ENCODE peak calls at places on chromosomes 4 and X, in five cellular contexts. One of them, this sample, is unnamed.

GRCh38 chrX:43745938-43746721 is 90.0 kb downstream of the MAOA start:
- DNase-seq in breast epithelium: no peak
- DNase-seq in GM23338: no peak
- DNase-seq in transverse colon: no peak
- DNase-seq in suprapubic skin: no peak
- DNase-seq in this sample: no peak

GRCh38 chr4:136558940-136559494 is 973.3 kb downstream of the PCDH18 start:
- DNase-seq in transverse colon: no peak
- DNase-seq in GM23338: no peak
- DNase-seq in breast epithelium: no peak
- DNase-seq in suprapubic skin: no peak
- DNase-seq in this sample: no peak

GRCh38 chr4:113760094-113760851 is 1.3 kb downstream of the CAMK2D start:
- DNase-seq in GM23338: peak; percentile 38
- DNase-seq in transverse colon: peak; percentile 45
- DNase-seq in suprapubic skin: peak; percentile 71
- DNase-seq in breast epithelium: no peak
- DNase-seq in this sample: no peak

GRCh38 chr4:145797278-145797677 is 117.3 kb downstream of the C4orf51 start:
- DNase-seq in GM23338: no peak
- DNase-seq in breast epithelium: no peak
- DNase-seq in suprapubic skin: no peak
- DNase-seq in transverse colon: no peak
- DNase-seq in this sample: no peak

GRCh38 chr4:16779028-16779675 is 119.3 kb downstream of the LDB2 start:
- DNase-seq in breast epithelium: no peak
- DNase-seq in suprapubic skin: no peak
- DNase-seq in transverse colon: no peak
- DNase-seq in GM23338: no peak
- DNase-seq in this sample: no peak

GRCh38 chrX:101252634-101253033 is 33.0 kb downstream of the DRP2 start:
- DNase-seq in GM23338: no peak
- DNase-seq in transverse colon: no peak
- DNase-seq in suprapubic skin: no peak
- DNase-seq in breast epithelium: no peak
- DNase-seq in this sample: no peak

GRCh38 chr4:81198151-81198550 is 16.9 kb downstream of the PRKG2 start:
- DNase-seq in transverse colon: no peak
- DNase-seq in breast epithelium: no peak
- DNase-seq in suprapubic skin: no peak
- DNase-seq in GM23338: no peak
- DNase-seq in this sample: no peak

GRCh38 chr4:124304936-124305335 is 407.6 kb downstream of the ANKRD50 start:
- DNase-seq in suprapubic skin: no peak
- DNase-seq in breast epithelium: no peak
- DNase-seq in transverse colon: no peak
- DNase-seq in GM23338: no peak
- DNase-seq in this sample: no peak

GRCh38 chrX:10032147-10032546 is 65.0 kb downstream of the CLDN34 start:
- DNase-seq in GM23338: no peak
- DNase-seq in breast epithelium: no peak
- DNase-seq in suprapubic skin: no peak
- DNase-seq in transverse colon: no peak
- DNase-seq in this sample: no peak

GRCh38 chr4:155592568-155593343 is 73.9 kb upstream of the GUCY1A1 start:
- DNase-seq in transverse colon: no peak
- DNase-seq in GM23338: no peak
- DNase-seq in breast epithelium: no peak
- DNase-seq in suprapubic skin: no peak
- DNase-seq in this sample: no peak

GRCh38 chr4:8688041-8688907 is 95.7 kb downstream of the CPZ start:
- DNase-seq in breast epithelium: peak; percentile 33
- DNase-seq in suprapubic skin: peak; percentile 30
- DNase-seq in GM23338: peak; percentile 86
- DNase-seq in transverse colon: peak; percentile 13
- DNase-seq in this sample: no peak

GRCh38 chr4:150257338-150257737 is 179.1 kb downstream of the DCLK2 start:
- DNase-seq in transverse colon: peak; percentile 76
- DNase-seq in breast epithelium: no peak
- DNase-seq in GM23338: no peak
- DNase-seq in suprapubic skin: no peak
- DNase-seq in this sample: no peak

GRCh38 chr4:75831856-75832405 is 70.3 kb downstream of the PPEF2 start:
- DNase-seq in GM23338: peak; percentile 69
- DNase-seq in transverse colon: peak; percentile 23
- DNase-seq in breast epithelium: no peak
- DNase-seq in suprapubic skin: no peak
- DNase-seq in this sample: no peak

DNA sequence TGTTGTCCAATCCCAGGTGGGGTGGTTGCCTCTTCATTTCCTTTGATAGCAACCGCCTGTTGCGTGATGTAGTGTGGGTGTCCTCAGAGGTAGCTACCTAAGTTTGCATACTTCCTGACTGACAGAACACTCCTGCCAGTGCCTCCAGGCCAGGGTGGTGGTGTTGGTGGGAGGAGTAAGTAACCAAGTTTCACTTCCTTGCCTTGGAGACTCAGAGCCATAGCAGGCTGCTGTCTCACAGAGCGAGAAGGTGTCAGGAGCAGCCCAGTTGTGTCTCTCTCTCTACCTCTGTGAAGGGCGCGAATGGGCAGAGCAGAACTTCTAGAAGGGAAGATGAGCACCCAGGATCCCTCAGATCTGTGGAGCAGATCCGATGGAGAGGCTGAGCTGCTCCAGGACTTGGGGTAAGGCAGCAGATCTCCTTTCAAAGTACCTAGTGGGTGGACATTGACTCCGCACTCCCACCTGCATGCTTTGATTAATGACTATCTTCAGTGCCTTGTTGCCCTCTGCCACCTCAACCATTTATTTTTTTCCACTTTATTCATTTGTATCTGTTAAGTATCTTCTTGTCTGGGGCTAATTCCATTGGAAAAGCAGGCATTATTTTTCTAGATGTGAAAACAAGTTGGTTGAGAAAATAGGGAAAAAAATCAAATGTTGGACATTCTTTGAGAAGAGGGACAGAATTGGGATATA is at the start of gene DAPP1:
- DNase-seq in suprapubic skin: peak; percentile 73
- DNase-seq in GM23338: no peak
- DNase-seq in breast epithelium: peak; percentile 61
- DNase-seq in transverse colon: peak; percentile 81
- DNase-seq in this sample: peak; percentile 25
- TF ChIP-seq POLR2AphosphoS5 in suprapubic skin: no peak
- TF ChIP-seq POLR2AphosphoS5 in GM23338: no peak
- TF ChIP-seq POLR2AphosphoS5 in breast epithelium: peak; percentile 43
- TF ChIP-seq POLR2AphosphoS5 in transverse colon: peak; percentile 70
- TF ChIP-seq POLR2AphosphoS5 in this sample: peak; percentile 99

GRCh38 chr4:6179362-6179761 is 21.0 kb downstream of the JAKMIP1 start:
- DNase-seq in GM23338: no peak
- DNase-seq in suprapubic skin: no peak
- DNase-seq in breast epithelium: no peak
- DNase-seq in transverse colon: peak; percentile 13
- DNase-seq in this sample: no peak
- TF ChIP-seq POLR2AphosphoS5 in GM23338: no peak
- TF ChIP-seq POLR2AphosphoS5 in suprapubic skin: no peak
- TF ChIP-seq POLR2AphosphoS5 in breast epithelium: no peak
- TF ChIP-seq POLR2AphosphoS5 in transverse colon: no peak
- TF ChIP-seq POLR2AphosphoS5 in this sample: peak; percentile 13

DNA sequence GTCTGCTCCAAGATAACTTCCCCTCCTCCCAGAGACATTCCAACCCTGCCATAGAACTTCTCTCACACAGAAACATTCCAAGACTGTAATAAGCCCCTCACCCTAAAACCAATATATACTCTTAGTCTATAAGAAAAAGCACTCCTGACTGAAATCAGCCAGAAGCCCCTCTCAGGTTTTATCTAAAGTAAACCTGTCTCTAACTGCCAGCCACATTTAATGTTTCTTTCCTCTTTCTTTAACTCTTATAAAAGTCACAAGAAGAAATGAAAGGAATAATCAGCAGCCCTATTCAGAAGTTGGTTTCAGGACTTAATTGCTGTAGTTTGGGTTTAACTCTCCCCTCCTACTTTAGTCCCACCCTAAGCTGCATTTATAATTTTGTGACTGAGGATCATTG is 165.0 kb upstream of the ZCCHC13 start:
- DNase-seq in suprapubic skin: no peak
- DNase-seq in breast epithelium: no peak
- DNase-seq in transverse colon: no peak
- DNase-seq in GM23338: no peak
- DNase-seq in this sample: no peak
- TF ChIP-seq POLR2AphosphoS5 in suprapubic skin: no peak
- TF ChIP-seq POLR2AphosphoS5 in breast epithelium: no peak
- TF ChIP-seq POLR2AphosphoS5 in transverse colon: no peak
- TF ChIP-seq POLR2AphosphoS5 in GM23338: no peak
- TF ChIP-seq POLR2AphosphoS5 in this sample: no peak

GRCh38 chr4:10097906-10098769 is 18.5 kb downstream of the WDR1 start:
- DNase-seq in GM23338: no peak
- DNase-seq in suprapubic skin: no peak
- DNase-seq in transverse colon: no peak
- DNase-seq in breast epithelium: no peak
- DNase-seq in this sample: no peak
- TF ChIP-seq POLR2AphosphoS5 in GM23338: peak; percentile 23
- TF ChIP-seq POLR2AphosphoS5 in suprapubic skin: no peak
- TF ChIP-seq POLR2AphosphoS5 in transverse colon: no peak
- TF ChIP-seq POLR2AphosphoS5 in breast epithelium: no peak
- TF ChIP-seq POLR2AphosphoS5 in this sample: peak; percentile 60

GRCh38 chr4:89800012-89800516 is 36.9 kb downstream of the SNCA start:
- DNase-seq in breast epithelium: no peak
- DNase-seq in transverse colon: no peak
- DNase-seq in suprapubic skin: no peak
- DNase-seq in GM23338: no peak
- DNase-seq in this sample: no peak
- TF ChIP-seq POLR2AphosphoS5 in breast epithelium: no peak
- TF ChIP-seq POLR2AphosphoS5 in transverse colon: no peak
- TF ChIP-seq POLR2AphosphoS5 in suprapubic skin: no peak
- TF ChIP-seq POLR2AphosphoS5 in GM23338: no peak
- TF ChIP-seq POLR2AphosphoS5 in this sample: no peak

DNA sequence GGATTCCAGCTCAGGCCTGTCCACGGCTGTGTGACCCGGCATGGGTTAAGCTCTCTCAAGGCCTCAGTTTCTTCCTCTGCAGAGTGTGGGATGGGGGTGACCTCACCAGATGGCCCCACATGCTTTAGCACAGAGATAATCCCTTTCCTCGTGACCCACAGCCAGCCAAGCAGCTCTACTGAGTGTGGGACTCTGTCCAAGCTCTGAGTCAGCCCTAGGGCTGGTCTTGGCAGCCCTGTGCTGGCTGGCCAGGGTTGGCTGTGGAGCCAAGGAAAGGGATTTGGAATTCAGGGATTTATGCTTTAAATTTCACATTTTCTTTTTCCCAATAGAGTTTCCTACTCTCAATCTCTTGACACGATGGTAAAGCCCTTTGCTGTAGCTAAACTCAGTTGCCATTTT is 19.7 kb upstream of the SPON2 start:
- DNase-seq in transverse colon: peak; percentile 83
- DNase-seq in breast epithelium: peak; percentile 83
- DNase-seq in GM23338: no peak
- DNase-seq in suprapubic skin: peak; percentile 91
- DNase-seq in this sample: no peak
- TF ChIP-seq POLR2AphosphoS5 in transverse colon: peak; percentile 65
- TF ChIP-seq POLR2AphosphoS5 in breast epithelium: peak; percentile 75
- TF ChIP-seq POLR2AphosphoS5 in GM23338: no peak
- TF ChIP-seq POLR2AphosphoS5 in suprapubic skin: no peak
- TF ChIP-seq POLR2AphosphoS5 in this sample: no peak

GRCh38 chrX:72240976-72241375 is 2.1 kb upstream of the ERCC6L start:
- DNase-seq in suprapubic skin: no peak
- DNase-seq in breast epithelium: no peak
- DNase-seq in GM23338: no peak
- DNase-seq in transverse colon: no peak
- DNase-seq in this sample: no peak

GRCh38 chrX:72236841-72237240 is 2.0 kb downstream of the ERCC6L start:
- DNase-seq in suprapubic skin: no peak
- DNase-seq in breast epithelium: no peak
- DNase-seq in GM23338: no peak
- DNase-seq in transverse colon: no peak
- DNase-seq in this sample: no peak

GRCh38 chrX:72243472-72243871 is 4.6 kb upstream of the ERCC6L start:
- DNase-seq in suprapubic skin: no peak
- DNase-seq in GM23338: no peak
- DNase-seq in breast epithelium: no peak
- DNase-seq in transverse colon: no peak
- DNase-seq in this sample: no peak

GRCh38 chrX:72238183-72238582 is 644 bp downstream of the ERCC6L start:
- DNase-seq in breast epithelium: no peak
- DNase-seq in GM23338: peak; percentile 6
- DNase-seq in transverse colon: no peak
- DNase-seq in suprapubic skin: no peak
- DNase-seq in this sample: no peak

DNA sequence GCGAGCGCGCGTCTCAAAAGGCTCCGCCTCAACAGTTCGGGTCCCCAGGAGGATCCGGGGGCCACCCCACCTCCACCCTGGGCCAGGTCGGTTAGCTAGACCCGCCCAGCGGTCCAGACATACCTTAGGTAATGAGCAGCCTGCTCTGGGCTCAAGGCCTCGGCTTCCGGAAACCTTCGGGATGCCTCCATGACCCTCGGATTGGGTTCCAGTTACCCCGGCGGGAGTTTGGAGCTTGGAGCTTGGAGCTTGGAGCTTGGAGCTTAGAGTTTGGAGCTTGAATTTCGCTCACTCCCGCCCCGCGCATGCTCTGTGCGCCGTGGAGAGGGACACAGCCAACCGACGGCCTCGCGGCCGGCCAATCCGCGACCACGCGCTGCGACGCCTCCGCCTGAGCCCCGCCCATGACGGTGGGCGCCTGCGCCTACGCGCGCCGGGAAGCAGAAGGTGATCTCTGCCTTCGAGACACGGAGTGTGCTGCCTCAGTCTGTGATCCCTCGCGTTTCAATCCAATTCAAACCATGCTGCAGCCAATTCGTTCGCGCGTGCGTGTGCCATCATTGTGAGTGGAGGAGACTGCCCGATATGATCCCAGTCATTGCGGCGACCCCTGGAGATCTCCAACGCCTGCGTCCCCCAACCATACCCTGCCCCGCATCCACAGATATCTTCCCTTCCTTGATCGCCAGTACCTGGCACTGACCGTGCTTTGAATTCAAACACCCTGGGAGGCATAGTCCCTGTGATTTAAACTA is at the start of gene ERCC6L:
- DNase-seq in suprapubic skin: peak; percentile 84
- DNase-seq in transverse colon: peak; percentile 84
- DNase-seq in GM23338: peak; percentile 88
- DNase-seq in breast epithelium: peak; percentile 81
- DNase-seq in this sample: peak; percentile 79
- TF ChIP-seq POLR2AphosphoS5 in suprapubic skin: no peak
- TF ChIP-seq POLR2AphosphoS5 in transverse colon: peak; percentile 27
- TF ChIP-seq POLR2AphosphoS5 in GM23338: peak; percentile 95
- TF ChIP-seq POLR2AphosphoS5 in breast epithelium: peak; percentile 36
- TF ChIP-seq POLR2AphosphoS5 in this sample: peak; percentile 23

This sample was measured in GM12891.